ENCODE peak calls at places on chromosomes 3 and 15, in four cellular contexts. R, U, E and J are unnamed samples.

GRCh38 chr3:11507719-11508118 is 136.0 kb downstream of the VGLL4 start:
- DNase-seq in R (no peak), U (no peak), E (no peak), J (no peak)

GRCh38 chr3:177041021-177041729 is 156.1 kb downstream of the TBL1XR1 start:
- DNase-seq in R (peak; percentile 22), U (no peak), E (peak; percentile 39), J (no peak)

GRCh38 chr15:100601158-100601557 is 826 bp downstream of the LINS1 start:
- DNase-seq in R (peak; percentile 37), U (no peak), E (peak; percentile 54), J (peak; percentile 36)

GRCh38 chr3:127819086-127819485 is 3.2 kb downstream of the MGLL start:
- DNase-seq in R (no peak), U (peak; percentile 53), E (no peak), J (no peak)

GRCh38 chr3:132174500-132174899 is 139.7 kb upstream of the CPNE4 start:
- DNase-seq in R (no peak), U (no peak), E (peak; percentile 44), J (peak; percentile 66)

GRCh38 chr3:63934484-63934883 is 22.3 kb upstream of the SCAANT1 start:
- DNase-seq in R (no peak), U (no peak), E (no peak), J (no peak)

GRCh38 chr3:127629462-127630403 is 748 bp downstream of the PODXL2 start:
- DNase-seq in R (no peak), U (no peak), E (peak; percentile 42), J (no peak)

GRCh38 chr3:45353070-45353469 is 35.3 kb upstream of the LARS2 start:
- DNase-seq in R (no peak), U (no peak), E (no peak), J (no peak)

GRCh38 chr3:63674586-63674985 is 22.1 kb downstream of the SNTN start:
- DNase-seq in R (no peak), U (no peak), E (no peak), J (no peak)

GRCh38 chr3:66598168-66598567 is 97.3 kb upstream of the LRIG1 start:
- DNase-seq in R (no peak), U (no peak), E (peak; percentile 6), J (no peak)

GRCh38 chr15:38054488-38054887 is 120.0 kb downstream of the TMCO5A start:
- DNase-seq in R (no peak), U (no peak), E (peak; percentile 93), J (peak; percentile 66)

GRCh38 chr3:117193390-117193789 is 483.8 kb downstream of the TUSC7 start:
- DNase-seq in R (no peak), U (no peak), E (peak; percentile 38), J (no peak)

GRCh38 chr3:146050700-146051099 is 110.3 kb downstream of the PLOD2 start:
- DNase-seq in R (no peak), U (no peak), E (no peak), J (no peak)

GRCh38 chr3:184011230-184011876 is 6.3 kb downstream of the ABCC5 start:
- DNase-seq in R (no peak), U (no peak), E (no peak), J (no peak)

GRCh38 chr15:67397139-67397538 is 123.8 kb upstream of the C15orf61 start:
- DNase-seq in R (no peak), U (no peak), E (no peak), J (no peak)

GRCh38 chr3:59237121-59237520 is 187.3 kb upstream of the CFAP20DC start:
- DNase-seq in R (no peak), U (no peak), E (peak; percentile 71), J (peak; percentile 92)

GRCh38 chr15:66940368-66940767 is 125.0 kb upstream of the SMAD3 start:
- DNase-seq in R (no peak), U (no peak), E (peak; percentile 58), J (peak; percentile 73)

GRCh38 chr15:82790321-82790720 is 15.5 kb downstream of the FSD2 start:
- DNase-seq in R (no peak), U (no peak), E (no peak), J (no peak)

GRCh38 chr3:123758081-123758564 is 126.0 kb downstream of the MYLK start:
- DNase-seq in R (no peak), U (no peak), E (peak; percentile 88), J (peak; percentile 68)

GRCh38 chr3:19105826-19106225 is 42.5 kb upstream of the KCNH8 start:
- DNase-seq in R (no peak), U (no peak), E (no peak), J (no peak)

GRCh38 chr15:39300451-39301153 is 280.3 kb upstream of the THBS1 start:
- DNase-seq in R (no peak), U (no peak), E (peak; percentile 83), J (peak; percentile 49)

GRCh38 chr3:156691920-156692319 is 17.5 kb downstream of the TIPARP start:
- DNase-seq in R (no peak), U (no peak), E (peak; percentile 82), J (peak; percentile 36)

GRCh38 chr15:55587321-55588069 is 650 bp downstream of the PYGO1 start:
- DNase-seq in R (peak; percentile 36), U (peak; percentile 63), E (peak; percentile 77), J (peak; percentile 21)

GRCh38 chr3:134294302-134294925 is 43.8 kb upstream of the RYK start:
- DNase-seq in R (no peak), U (no peak), E (no peak), J (peak; percentile 70)

GRCh38 chr15:77975332-77976119 is 102.0 kb downstream of the TBC1D2B start:
- DNase-seq in R (no peak), U (no peak), E (no peak), J (no peak)

GRCh38 chr3:9339750-9340449 is 23.0 kb upstream of the THUMPD3 start:
- DNase-seq in R (no peak), U (no peak), E (peak; percentile 37), J (no peak)

GRCh38 chr15:89627256-89627970 is 27.9 kb downstream of the KIF7 start:
- DNase-seq in R (no peak), U (no peak), E (no peak), J (no peak)

DNA sequence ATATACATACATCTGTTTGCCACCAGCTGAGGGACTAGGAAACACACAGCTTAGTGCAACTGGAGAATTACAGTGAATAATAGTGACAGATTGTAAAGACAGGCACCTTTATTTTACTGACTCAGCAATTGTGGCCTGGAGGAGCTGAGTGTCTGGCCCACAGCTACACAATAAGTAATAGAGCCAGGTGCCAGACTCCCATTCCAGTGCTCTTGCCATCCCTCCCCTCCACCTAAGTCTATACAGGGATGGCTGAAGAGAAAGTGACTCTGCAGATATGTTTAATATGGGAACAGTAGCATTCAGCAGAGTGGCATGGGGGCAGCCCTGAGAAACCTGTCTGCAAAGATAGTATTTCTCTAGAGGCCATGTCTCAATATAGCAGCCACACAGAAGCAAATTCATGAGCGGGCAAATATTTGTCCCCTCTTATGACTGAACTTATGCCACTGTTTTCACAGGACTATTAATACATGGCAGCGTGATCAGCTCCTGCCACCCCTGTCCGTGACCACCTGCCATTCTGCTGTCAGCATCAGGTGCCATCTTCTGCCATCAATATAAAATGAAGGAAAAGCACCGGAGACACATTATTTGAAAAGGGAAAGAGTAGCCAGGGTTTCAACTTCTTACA is 42.1 kb downstream of the NEK10 start:
- DNase-seq in R (no peak), U (no peak), E (no peak), J (no peak)
- H3K27ac ChIP-seq in R (no peak overlapping the region), U (peak overlapping the region; percentile 79), E (peak overlapping the region; percentile 83), J (no peak overlapping the region)

GRCh38 chr15:63072809-63073277 is 30.3 kb downstream of the TPM1 start:
- DNase-seq in R (no peak), U (no peak), E (peak; percentile 40), J (no peak)

GRCh38 chr15:63077952-63078351 is 35.4 kb downstream of the TPM1 start:
- DNase-seq in R (no peak), U (no peak), E (no peak), J (no peak)

GRCh38 chr15:63073497-63074172 is 31.1 kb downstream of the TPM1 start:
- DNase-seq in R (no peak), U (no peak), E (peak; percentile 52), J (no peak)

GRCh38 chr15:63075072-63075995 is 32.8 kb downstream of the TPM1 start:
- DNase-seq in R (peak; percentile 32), U (no peak), E (peak; percentile 51), J (no peak)

DNA sequence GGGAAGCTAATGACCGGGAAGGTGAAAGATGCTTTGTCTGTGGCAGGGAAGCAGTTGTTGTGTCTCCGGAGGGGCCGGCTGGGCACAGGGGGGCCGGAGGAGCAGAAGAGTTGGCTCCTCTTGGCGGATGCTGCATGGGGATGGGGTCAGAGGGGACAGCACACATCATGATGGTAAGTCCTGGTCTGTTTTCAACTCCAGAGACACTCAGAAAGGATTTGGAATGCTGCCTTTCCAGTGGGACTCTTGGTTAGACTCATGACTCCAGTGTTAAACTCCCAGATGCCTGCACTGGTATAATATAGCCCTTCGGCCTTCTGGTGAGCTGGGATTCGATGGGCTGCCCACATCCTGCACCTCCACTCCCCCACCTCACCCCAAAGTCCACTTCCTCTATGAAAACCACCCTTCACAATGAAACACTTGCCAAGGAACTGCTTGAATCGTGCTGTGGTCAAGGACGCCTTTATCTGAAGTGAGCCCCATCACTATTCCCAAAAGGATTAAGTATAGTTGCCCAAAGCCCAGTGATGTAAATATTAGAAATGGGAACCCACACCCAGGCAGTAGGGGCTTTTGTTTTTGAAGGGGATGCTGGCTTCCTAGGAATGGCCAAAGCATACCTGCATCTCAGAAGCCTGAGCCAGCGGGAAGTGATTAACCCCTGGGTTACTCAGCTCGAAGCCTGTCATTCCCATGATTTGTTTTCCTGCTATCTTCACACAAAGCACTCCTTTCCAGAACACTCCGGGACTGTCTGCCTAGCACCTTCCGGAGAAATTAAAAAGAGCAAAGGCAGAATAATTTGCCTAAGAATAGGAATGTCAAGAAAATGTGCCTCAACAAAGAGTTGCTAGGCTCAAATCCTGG is 33.8 kb downstream of the TPM1 start:
- DNase-seq in R (no peak), U (no peak), E (no peak), J (no peak)
- H3K27ac ChIP-seq in R (peak overlapping the region; percentile 75), U (no peak overlapping the region), E (no peak overlapping the region), J (no peak overlapping the region)

GRCh38 chr3:101935081-101935480 is 85.8 kb downstream of the NFKBIZ start:
- DNase-seq in R (no peak), U (no peak), E (no peak), J (peak; percentile 40)
- H3K27ac ChIP-seq in R (no peak overlapping the region), U (no peak overlapping the region), E (no peak overlapping the region), J (peak overlapping the region; percentile 20)

GRCh38 chr15:65086680-65087111 is 10.2 kb downstream of the KBTBD13 start:
- DNase-seq in R (peak; percentile 38), U (no peak), E (peak; percentile 24), J (peak; percentile 29)
- H3K27ac ChIP-seq in R (no peak overlapping the region), U (peak overlapping the region; percentile 64), E (no peak overlapping the region), J (no peak overlapping the region)

DNA sequence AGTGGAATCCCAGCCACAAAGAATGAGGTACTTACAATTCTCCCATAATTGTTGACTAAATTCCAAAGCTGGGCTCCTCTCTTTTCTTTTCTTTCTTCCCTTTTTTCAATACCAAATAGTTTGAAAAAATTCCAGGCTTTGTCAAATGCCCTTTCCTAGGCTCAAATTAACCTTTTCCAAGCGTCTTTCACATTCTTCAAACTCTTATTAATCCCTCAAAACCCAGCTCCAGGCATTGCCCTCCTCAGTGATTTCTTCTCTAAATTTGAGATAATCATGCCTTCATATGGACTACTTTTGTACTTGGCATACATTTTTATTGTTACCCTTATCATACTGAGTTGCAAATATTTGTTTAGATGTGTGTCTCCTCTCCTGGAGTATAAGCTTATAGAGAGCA is 148.6 kb upstream of the ICE2 start:
- DNase-seq in R (no peak), U (no peak), E (no peak), J (no peak)
- H3K27ac ChIP-seq in R (no peak overlapping the region), U (no peak overlapping the region), E (no peak overlapping the region), J (no peak overlapping the region)